ENCODE peak calls at places on chromosome 2, in five cellular contexts. Y is K562, E is HepG2, G is GM12878, S is H1. R is an unnamed sample.

GRCh38 chr2:181411105-181411849 is 45.9 kb upstream of the ITGA4 start:
- DNase-seq in Y (no peak), E (no peak), G (peak; percentile 30), S (peak; percentile 52), R (no peak)

GRCh38 chr2:100365434-100365833 is 43.1 kb upstream of the LONRF2 start:
- DNase-seq in Y (no peak), E (no peak), G (no peak), S (no peak), R (peak; percentile 86)

GRCh38 chr2:215831296-215831913 is 181.9 kb downstream of the MREG start:
- DNase-seq in Y (no peak), E (peak; percentile 71), G (peak; percentile 67), S (no peak), R (no peak)

GRCh38 chr2:27638709-27639108 is 9.9 kb downstream of the GPN1 start:
- DNase-seq in Y (no peak), E (no peak), G (no peak), S (no peak), R (no peak)

GRCh38 chr2:41703123-41703522 is 344.7 kb upstream of the PKDCC start:
- DNase-seq in Y (no peak), E (no peak), G (no peak), S (no peak), R (no peak)

GRCh38 chr2:171431677-171432167 is 2.1 kb downstream of the METTL8 start:
- DNase-seq in Y (no peak), E (no peak), G (no peak), S (peak; percentile 50), R (no peak)

GRCh38 chr2:106614511-106615291 is 127.5 kb downstream of the CD8B2 start:
- DNase-seq in Y (no peak), E (peak; percentile 73), G (no peak), S (no peak), R (no peak)

GRCh38 chr2:79717364-79718007 is 204.6 kb downstream of the CTNNA2 start:
- DNase-seq in Y (no peak), E (peak; percentile 13), G (no peak), S (no peak), R (no peak)

GRCh38 chr2:195490304-195490703 is 166.7 kb upstream of the SLC39A10 start:
- DNase-seq in Y (no peak), E (no peak), G (no peak), S (no peak), R (no peak)

GRCh38 chr2:101818531-101819451 is 121.3 kb downstream of the MAP4K4 start:
- DNase-seq in Y (no peak), E (peak; percentile 84), G (no peak), S (no peak), R (no peak)

GRCh38 chr2:95032341-95032740 is 6.8 kb downstream of the MAL start:
- DNase-seq in Y (no peak), E (no peak), G (no peak), S (no peak), R (no peak)

GRCh38 chr2:27079233-27080139 is 1.1 kb downstream of the EMILIN1 start:
- DNase-seq in Y (no peak), E (no peak), G (no peak), S (no peak), R (no peak)

GRCh38 chr2:57859755-57860154 is 186.9 kb upstream of the VRK2 start:
- DNase-seq in Y (no peak), E (no peak), G (no peak), S (no peak), R (no peak)

GRCh38 chr2:57862153-57862552 is 184.5 kb upstream of the VRK2 start:
- DNase-seq in Y (no peak), E (no peak), G (no peak), S (no peak), R (no peak)

GRCh38 chr2:57864926-57865325 is 181.7 kb upstream of the VRK2 start:
- DNase-seq in Y (no peak), E (no peak), G (no peak), S (no peak), R (no peak)

GRCh38 chr2:57867730-57868129 is 178.9 kb upstream of the VRK2 start:
- DNase-seq in Y (no peak), E (no peak), G (no peak), S (no peak), R (no peak)

GRCh38 chr2:57862727-57863126 is 183.9 kb upstream of the VRK2 start:
- DNase-seq in Y (no peak), E (no peak), G (no peak), S (no peak), R (no peak)
- TF ChIP-seq YY1 in Y (no peak), E (no peak), G (no peak), S (no peak), R (no peak)

GRCh38 chr2:198374375-198375072 is 570.1 kb downstream of the PLCL1 start:
- DNase-seq in Y (peak; percentile 42), E (peak; percentile 51), G (no peak), S (peak; percentile 59), R (no peak)
- TF ChIP-seq POLR2A in Y (no peak), E (no peak), G (no peak), S (no peak), R (no peak)

GRCh38 chr2:236661064-236661761 is 91.6 kb downstream of the ACKR3 start:
- DNase-seq in Y (no peak), E (no peak), G (no peak), S (no peak), R (no peak)
- TF ChIP-seq YY1 in Y (no peak), E (no peak), G (no peak), S (no peak), R (no peak)

GRCh38 chr2:47073641-47074040 is 81.5 kb downstream of the STPG4 start:
- DNase-seq in Y (no peak), E (no peak), G (no peak), S (no peak), R (no peak)

GRCh38 chr2:47074691-47075090 is 80.4 kb downstream of the STPG4 start:
- DNase-seq in Y (no peak), E (no peak), G (no peak), S (no peak), R (no peak)

GRCh38 chr2:47076126-47076506 is 79.0 kb downstream of the STPG4 start:
- DNase-seq in Y (no peak), E (no peak), G (no peak), S (no peak), R (no peak)

GRCh38 chr2:47076586-47077441 is 78.3 kb downstream of the STPG4 start:
- DNase-seq in Y (no peak), E (peak; percentile 100), G (no peak), S (no peak), R (peak; percentile 94)

GRCh38 chr2:47075361-47076125 is 79.6 kb downstream of the STPG4 start:
- DNase-seq in Y (no peak), E (no peak), G (no peak), S (no peak), R (no peak)
- TF ChIP-seq POLR2A in Y (no peak), E (no peak), G (no peak), S (no peak), R (no peak)

GRCh38 chr2:15705839-15706386 is 114.2 kb downstream of the DDX1 start:
- DNase-seq in Y (no peak), E (no peak), G (no peak), S (no peak), R (no peak)

GRCh38 chr2:15706986-15707632 is 115.4 kb downstream of the DDX1 start:
- DNase-seq in Y (no peak), E (no peak), G (no peak), S (no peak), R (no peak)

GRCh38 chr2:15704788-15705115 is 113.1 kb downstream of the DDX1 start:
- DNase-seq in Y (no peak), E (no peak), G (no peak), S (no peak), R (no peak)

GRCh38 chr2:15705310-15705709 is 113.6 kb downstream of the DDX1 start:
- DNase-seq in Y (no peak), E (no peak), G (no peak), S (no peak), R (no peak)

DNA sequence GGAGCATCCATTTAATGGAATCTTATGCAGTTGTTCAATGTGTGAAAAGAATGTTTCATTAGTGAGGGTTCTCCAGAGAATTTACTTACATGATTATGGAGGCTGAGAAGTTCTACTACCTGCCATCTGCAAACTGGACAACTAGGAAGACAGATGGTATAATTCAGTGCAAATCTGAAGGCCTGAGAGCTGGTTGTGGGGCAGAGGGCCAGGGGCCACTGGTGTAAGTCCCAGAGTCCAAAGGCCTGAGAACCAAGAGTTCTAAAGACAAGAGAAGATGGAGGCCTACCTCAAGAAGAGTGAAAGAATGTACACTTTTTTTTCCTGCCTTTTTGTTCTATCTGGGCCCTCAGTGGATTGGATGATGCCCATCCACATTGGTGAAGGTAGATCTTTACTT is 114.8 kb downstream of the DDX1 start:
- DNase-seq in Y (no peak), E (no peak), G (no peak), S (no peak), R (no peak)
- TF ChIP-seq YY1 in Y (no peak), E (no peak), G (no peak), S (no peak), R (no peak)

GRCh38 chr2:85310330-85310729 is 17.5 kb downstream of the TGOLN2 start:
- DNase-seq in Y (no peak), E (no peak), G (no peak), S (no peak), R (no peak)

GRCh38 chr2:85318222-85319182 is 9.3 kb downstream of the TGOLN2 start:
- DNase-seq in Y (no peak), E (no peak), G (no peak), S (no peak), R (no peak)

GRCh38 chr2:85312404-85312803 is 15.4 kb downstream of the TGOLN2 start:
- DNase-seq in Y (no peak), E (no peak), G (no peak), S (no peak), R (no peak)

GRCh38 chr2:85319811-85320210 is 8.0 kb downstream of the TGOLN2 start:
- DNase-seq in Y (no peak), E (no peak), G (no peak), S (no peak), R (no peak)

GRCh38 chr2:85314884-85315242 is 12.9 kb downstream of the TGOLN2 start:
- DNase-seq in Y (no peak), E (no peak), G (no peak), S (no peak), R (no peak)
- TF ChIP-seq POLR2A in Y (no peak), E (no peak), G (no peak), S (no peak), R (no peak)

GRCh38 chr2:10448208-10448645 is at the start of gene ODC1:
- DNase-seq in Y (peak; percentile 96), E (peak; percentile 88), G (peak; percentile 53), S (no peak), R (peak; percentile 82)

GRCh38 chr2:10444463-10444862 is 3.7 kb downstream of the ODC1 start:
- DNase-seq in Y (no peak), E (no peak), G (peak; percentile 33), S (no peak), R (no peak)

GRCh38 chr2:10448646-10449480 is 736 bp upstream of the ODC1 start:
- DNase-seq in Y (no peak), E (peak; percentile 90), G (peak; percentile 65), S (peak; percentile 88), R (peak; percentile 77)

GRCh38 chr2:10447300-10448207 is 573 bp downstream of the ODC1 start:
- DNase-seq in Y (peak; percentile 80), E (peak; percentile 38), G (peak; percentile 15), S (peak; percentile 89), R (no peak)

GRCh38 chr2:10446631-10447030 is 1.5 kb downstream of the ODC1 start:
- DNase-seq in Y (no peak), E (no peak), G (no peak), S (no peak), R (no peak)
- TF ChIP-seq YY1 in Y (no peak), E (no peak), G (no peak), S (no peak), R (no peak)

R was measured in HCT116.